ENCODE peak calls at places on chromosome 2, in ten cellular contexts. One of them, this sample, is unnamed.

GRCh38 chr2:148096012-148096411 is 75.1 kb downstream of the MBD5 start:
- DNase-seq in thoracic aorta: no peak
- DNase-seq in heart right ventricle: no peak
- DNase-seq in WERI-Rb-1: no peak
- DNase-seq in cardiac fibroblast: peak
- DNase-seq in HFF-Myc: no peak
- DNase-seq in astrocyte of the spinal cord: peak
- DNase-seq in mucosa of descending colon: no peak
- DNase-seq in GM23338: no peak
- DNase-seq in stomach: no peak
- DNase-seq in this sample: no peak

GRCh38 chr2:197848602-197849001 is 44.2 kb downstream of the PLCL1 start:
- DNase-seq in thoracic aorta: no peak
- DNase-seq in heart right ventricle: no peak
- DNase-seq in WERI-Rb-1: no peak
- DNase-seq in cardiac fibroblast: no peak
- DNase-seq in HFF-Myc: no peak
- DNase-seq in astrocyte of the spinal cord: no peak
- DNase-seq in mucosa of descending colon: no peak
- DNase-seq in GM23338: no peak
- DNase-seq in stomach: no peak
- DNase-seq in this sample: no peak

GRCh38 chr2:218979846-218980738 is 4.9 kb downstream of the FEV start:
- DNase-seq in thoracic aorta: no peak
- DNase-seq in heart right ventricle: peak
- DNase-seq in WERI-Rb-1: peak
- DNase-seq in cardiac fibroblast: peak
- DNase-seq in HFF-Myc: peak
- DNase-seq in astrocyte of the spinal cord: peak
- DNase-seq in mucosa of descending colon: peak
- DNase-seq in GM23338: peak
- DNase-seq in stomach: peak
- DNase-seq in this sample: peak

GRCh38 chr2:113918229-113918628 is 28.3 kb downstream of the ACTR3 start:
- DNase-seq in thoracic aorta: no peak
- DNase-seq in heart right ventricle: no peak
- DNase-seq in WERI-Rb-1: no peak
- DNase-seq in cardiac fibroblast: no peak
- DNase-seq in HFF-Myc: no peak
- DNase-seq in astrocyte of the spinal cord: no peak
- DNase-seq in mucosa of descending colon: no peak
- DNase-seq in GM23338: no peak
- DNase-seq in stomach: no peak
- DNase-seq in this sample: no peak

GRCh38 chr2:125559186-125559585 is 1096.8 kb upstream of the GYPC start:
- DNase-seq in thoracic aorta: no peak
- DNase-seq in heart right ventricle: no peak
- DNase-seq in WERI-Rb-1: no peak
- DNase-seq in cardiac fibroblast: no peak
- DNase-seq in HFF-Myc: no peak
- DNase-seq in astrocyte of the spinal cord: no peak
- DNase-seq in mucosa of descending colon: no peak
- DNase-seq in GM23338: no peak
- DNase-seq in stomach: no peak
- DNase-seq in this sample: no peak

GRCh38 chr2:178101321-178102079 is 10.7 kb upstream of the RBM45 start:
- DNase-seq in thoracic aorta: no peak
- DNase-seq in heart right ventricle: no peak
- DNase-seq in WERI-Rb-1: no peak
- DNase-seq in cardiac fibroblast: peak
- DNase-seq in HFF-Myc: no peak
- DNase-seq in astrocyte of the spinal cord: no peak
- DNase-seq in mucosa of descending colon: no peak
- DNase-seq in GM23338: no peak
- DNase-seq in stomach: no peak
- DNase-seq in this sample: peak

GRCh38 chr2:105085525-105085924 is 47.7 kb downstream of the MRPS9 start:
- DNase-seq in thoracic aorta: no peak
- DNase-seq in heart right ventricle: no peak
- DNase-seq in WERI-Rb-1: no peak
- DNase-seq in cardiac fibroblast: no peak
- DNase-seq in HFF-Myc: no peak
- DNase-seq in astrocyte of the spinal cord: no peak
- DNase-seq in mucosa of descending colon: no peak
- DNase-seq in GM23338: no peak
- DNase-seq in stomach: no peak
- DNase-seq in this sample: no peak

GRCh38 chr2:10844083-10844482 is 31.5 kb upstream of the PDIA6 start:
- DNase-seq in thoracic aorta: no peak
- DNase-seq in heart right ventricle: peak
- DNase-seq in WERI-Rb-1: no peak
- DNase-seq in cardiac fibroblast: peak
- DNase-seq in HFF-Myc: no peak
- DNase-seq in astrocyte of the spinal cord: peak
- DNase-seq in mucosa of descending colon: peak
- DNase-seq in GM23338: peak
- DNase-seq in stomach: peak
- DNase-seq in this sample: peak

DNA sequence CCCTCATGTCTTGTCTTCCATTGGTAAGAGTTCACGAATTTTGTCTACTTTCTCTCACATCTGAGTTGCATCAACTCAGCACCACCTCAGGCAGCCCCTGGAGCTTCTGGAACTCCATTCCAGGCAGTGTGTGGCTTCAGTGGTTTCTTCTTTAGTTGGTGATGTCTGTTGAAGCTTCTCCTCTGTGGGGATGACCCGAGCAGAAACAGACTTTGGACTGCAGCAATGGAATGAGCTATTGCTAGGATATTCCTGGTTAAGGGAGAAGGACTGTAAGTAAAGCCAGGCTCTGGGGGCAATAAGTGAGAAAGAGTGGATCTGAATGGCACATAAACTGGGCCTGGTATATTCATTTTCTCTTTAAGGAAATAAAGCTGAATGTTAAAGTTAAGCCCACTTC is 32.3 kb upstream of the STAT4 start:
- DNase-seq in thoracic aorta: no peak
- DNase-seq in heart right ventricle: no peak
- DNase-seq in WERI-Rb-1: no peak
- DNase-seq in cardiac fibroblast: no peak
- DNase-seq in HFF-Myc: no peak
- DNase-seq in astrocyte of the spinal cord: no peak
- DNase-seq in mucosa of descending colon: no peak
- DNase-seq in GM23338: no peak
- DNase-seq in stomach: no peak
- DNase-seq in this sample: no peak
- H3K4me3 ChIP-seq in thoracic aorta: no peak
- H3K4me3 ChIP-seq in heart right ventricle: no peak
- H3K4me3 ChIP-seq in WERI-Rb-1: no peak
- H3K4me3 ChIP-seq in cardiac fibroblast: no peak
- H3K4me3 ChIP-seq in HFF-Myc: no peak
- H3K4me3 ChIP-seq in astrocyte of the spinal cord: no peak
- H3K4me3 ChIP-seq in mucosa of descending colon: no peak
- H3K4me3 ChIP-seq in GM23338: no peak
- H3K4me3 ChIP-seq in stomach: no peak
- H3K4me3 ChIP-seq in this sample: no peak

DNA sequence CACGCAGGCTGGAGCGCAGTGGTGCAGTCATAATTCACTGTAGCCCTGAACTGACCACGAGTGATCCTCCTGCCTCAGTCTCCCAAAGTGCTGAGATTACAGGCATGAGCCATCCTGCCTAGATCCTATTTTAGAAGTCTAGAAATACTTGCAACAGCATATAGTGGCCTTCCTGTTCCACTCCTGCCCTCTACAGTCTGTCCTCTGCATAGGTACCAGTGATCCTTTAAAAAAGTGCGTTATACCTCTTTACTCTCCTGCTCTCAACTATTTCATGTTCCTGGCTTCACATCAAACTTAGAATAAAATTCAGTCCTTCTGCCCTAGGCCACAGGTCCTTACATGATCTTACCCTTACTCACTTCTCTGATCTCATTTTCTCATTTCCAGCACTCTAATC is 6.0 kb downstream of the COMMD1 start:
- DNase-seq in thoracic aorta: no peak
- DNase-seq in heart right ventricle: no peak
- DNase-seq in WERI-Rb-1: peak
- DNase-seq in cardiac fibroblast: no peak
- DNase-seq in HFF-Myc: no peak
- DNase-seq in astrocyte of the spinal cord: no peak
- DNase-seq in mucosa of descending colon: no peak
- DNase-seq in GM23338: peak
- DNase-seq in stomach: no peak
- DNase-seq in this sample: no peak
- TF ChIP-seq CTCF in thoracic aorta: no peak
- TF ChIP-seq CTCF in heart right ventricle: peak
- TF ChIP-seq CTCF in WERI-Rb-1: peak
- TF ChIP-seq CTCF in cardiac fibroblast: peak
- TF ChIP-seq CTCF in HFF-Myc: no peak
- TF ChIP-seq CTCF in astrocyte of the spinal cord: no peak
- TF ChIP-seq CTCF in mucosa of descending colon: no peak
- TF ChIP-seq CTCF in GM23338: peak
- TF ChIP-seq CTCF in stomach: no peak
- TF ChIP-seq CTCF in this sample: peak

GRCh38 chr2:42493468-42493884 is 306 bp downstream of the KCNG3 start:
- DNase-seq in thoracic aorta: no peak
- DNase-seq in heart right ventricle: no peak
- DNase-seq in WERI-Rb-1: no peak
- DNase-seq in cardiac fibroblast: no peak
- DNase-seq in HFF-Myc: no peak
- DNase-seq in astrocyte of the spinal cord: no peak
- DNase-seq in mucosa of descending colon: no peak
- DNase-seq in GM23338: no peak
- DNase-seq in stomach: no peak
- DNase-seq in this sample: no peak

GRCh38 chr2:42495234-42495581 is 1.4 kb upstream of the KCNG3 start:
- DNase-seq in thoracic aorta: no peak
- DNase-seq in heart right ventricle: no peak
- DNase-seq in WERI-Rb-1: no peak
- DNase-seq in cardiac fibroblast: no peak
- DNase-seq in HFF-Myc: no peak
- DNase-seq in astrocyte of the spinal cord: no peak
- DNase-seq in mucosa of descending colon: no peak
- DNase-seq in GM23338: no peak
- DNase-seq in stomach: no peak
- DNase-seq in this sample: no peak

GRCh38 chr2:42493885-42494433 is at the start of gene KCNG3:
- DNase-seq in thoracic aorta: no peak
- DNase-seq in heart right ventricle: peak
- DNase-seq in WERI-Rb-1: peak
- DNase-seq in cardiac fibroblast: peak
- DNase-seq in HFF-Myc: no peak
- DNase-seq in astrocyte of the spinal cord: peak
- DNase-seq in mucosa of descending colon: peak
- DNase-seq in GM23338: peak
- DNase-seq in stomach: peak
- DNase-seq in this sample: no peak

GRCh38 chr2:42494434-42495233 is 852 bp upstream of the KCNG3 start:
- DNase-seq in thoracic aorta: no peak
- DNase-seq in heart right ventricle: peak
- DNase-seq in WERI-Rb-1: peak
- DNase-seq in cardiac fibroblast: peak
- DNase-seq in HFF-Myc: peak
- DNase-seq in astrocyte of the spinal cord: peak
- DNase-seq in mucosa of descending colon: peak
- DNase-seq in GM23338: peak
- DNase-seq in stomach: peak
- DNase-seq in this sample: peak

DNA sequence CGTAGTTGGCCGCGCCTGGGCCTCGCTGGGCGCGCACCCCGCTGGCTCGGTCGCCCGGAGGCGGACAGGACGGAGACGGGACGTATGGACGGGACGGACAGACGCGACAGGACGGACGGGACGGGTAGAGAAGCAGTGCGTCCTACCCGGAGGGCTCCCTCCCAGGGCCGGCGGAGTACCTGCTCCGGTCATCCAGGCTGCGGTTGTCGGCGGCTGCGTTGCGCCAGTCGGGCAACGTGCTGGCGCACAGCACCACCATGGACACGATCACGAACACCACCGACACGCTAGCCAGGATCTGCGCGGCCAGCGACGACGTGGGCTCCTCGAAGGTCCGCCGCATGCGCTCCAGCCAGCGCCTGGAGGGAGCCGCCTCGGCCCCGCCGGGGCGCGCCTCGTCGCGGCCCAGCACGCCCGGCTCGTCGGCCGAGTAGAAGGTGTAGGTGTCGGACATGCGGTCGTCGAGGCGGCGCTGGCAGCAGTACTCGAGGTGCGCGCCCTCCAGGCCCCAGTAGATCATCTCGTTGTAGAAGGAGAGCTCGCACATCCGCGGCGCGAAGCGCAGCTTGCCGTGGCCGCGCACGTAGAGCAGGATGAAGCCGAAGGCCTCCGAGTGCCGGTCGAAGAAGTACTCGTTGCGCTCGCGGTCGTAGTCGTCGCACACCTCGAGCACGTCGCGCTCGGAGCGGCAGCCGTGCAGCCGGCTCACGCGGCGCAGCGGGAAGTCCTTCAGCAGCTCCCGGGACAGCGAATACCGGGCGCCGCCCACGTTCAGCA is 903 bp downstream of the KCNG3 start:
- DNase-seq in thoracic aorta: no peak
- DNase-seq in heart right ventricle: no peak
- DNase-seq in WERI-Rb-1: peak
- DNase-seq in cardiac fibroblast: no peak
- DNase-seq in HFF-Myc: no peak
- DNase-seq in astrocyte of the spinal cord: no peak
- DNase-seq in mucosa of descending colon: peak
- DNase-seq in GM23338: peak
- DNase-seq in stomach: no peak
- DNase-seq in this sample: no peak
- H3K4me3 ChIP-seq in thoracic aorta: peak
- H3K4me3 ChIP-seq in heart right ventricle: peak
- H3K4me3 ChIP-seq in WERI-Rb-1: peak
- H3K4me3 ChIP-seq in cardiac fibroblast: no peak
- H3K4me3 ChIP-seq in HFF-Myc: no peak
- H3K4me3 ChIP-seq in astrocyte of the spinal cord: no peak
- H3K4me3 ChIP-seq in mucosa of descending colon: peak
- H3K4me3 ChIP-seq in GM23338: peak
- H3K4me3 ChIP-seq in stomach: peak
- H3K4me3 ChIP-seq in this sample: peak

GRCh38 chr2:31137211-31138036 is 816 bp downstream of the GALNT14 start:
- DNase-seq in thoracic aorta: no peak
- DNase-seq in heart right ventricle: no peak
- DNase-seq in WERI-Rb-1: peak
- DNase-seq in cardiac fibroblast: no peak
- DNase-seq in HFF-Myc: no peak
- DNase-seq in astrocyte of the spinal cord: peak
- DNase-seq in mucosa of descending colon: no peak
- DNase-seq in GM23338: peak
- DNase-seq in stomach: no peak
- DNase-seq in this sample: no peak

GRCh38 chr2:31136732-31137131 is 1.5 kb downstream of the GALNT14 start:
- DNase-seq in thoracic aorta: no peak
- DNase-seq in heart right ventricle: no peak
- DNase-seq in WERI-Rb-1: no peak
- DNase-seq in cardiac fibroblast: no peak
- DNase-seq in HFF-Myc: no peak
- DNase-seq in astrocyte of the spinal cord: no peak
- DNase-seq in mucosa of descending colon: no peak
- DNase-seq in GM23338: no peak
- DNase-seq in stomach: no peak
- DNase-seq in this sample: no peak

GRCh38 chr2:31136000-31136399 is 2.2 kb downstream of the GALNT14 start:
- DNase-seq in thoracic aorta: no peak
- DNase-seq in heart right ventricle: no peak
- DNase-seq in WERI-Rb-1: no peak
- DNase-seq in cardiac fibroblast: no peak
- DNase-seq in HFF-Myc: no peak
- DNase-seq in astrocyte of the spinal cord: no peak
- DNase-seq in mucosa of descending colon: no peak
- DNase-seq in GM23338: no peak
- DNase-seq in stomach: no peak
- DNase-seq in this sample: no peak

GRCh38 chr2:31140151-31140550 is 1.9 kb upstream of the GALNT14 start:
- DNase-seq in thoracic aorta: no peak
- DNase-seq in heart right ventricle: no peak
- DNase-seq in WERI-Rb-1: peak
- DNase-seq in cardiac fibroblast: no peak
- DNase-seq in HFF-Myc: no peak
- DNase-seq in astrocyte of the spinal cord: no peak
- DNase-seq in mucosa of descending colon: no peak
- DNase-seq in GM23338: no peak
- DNase-seq in stomach: no peak
- DNase-seq in this sample: no peak

DNA sequence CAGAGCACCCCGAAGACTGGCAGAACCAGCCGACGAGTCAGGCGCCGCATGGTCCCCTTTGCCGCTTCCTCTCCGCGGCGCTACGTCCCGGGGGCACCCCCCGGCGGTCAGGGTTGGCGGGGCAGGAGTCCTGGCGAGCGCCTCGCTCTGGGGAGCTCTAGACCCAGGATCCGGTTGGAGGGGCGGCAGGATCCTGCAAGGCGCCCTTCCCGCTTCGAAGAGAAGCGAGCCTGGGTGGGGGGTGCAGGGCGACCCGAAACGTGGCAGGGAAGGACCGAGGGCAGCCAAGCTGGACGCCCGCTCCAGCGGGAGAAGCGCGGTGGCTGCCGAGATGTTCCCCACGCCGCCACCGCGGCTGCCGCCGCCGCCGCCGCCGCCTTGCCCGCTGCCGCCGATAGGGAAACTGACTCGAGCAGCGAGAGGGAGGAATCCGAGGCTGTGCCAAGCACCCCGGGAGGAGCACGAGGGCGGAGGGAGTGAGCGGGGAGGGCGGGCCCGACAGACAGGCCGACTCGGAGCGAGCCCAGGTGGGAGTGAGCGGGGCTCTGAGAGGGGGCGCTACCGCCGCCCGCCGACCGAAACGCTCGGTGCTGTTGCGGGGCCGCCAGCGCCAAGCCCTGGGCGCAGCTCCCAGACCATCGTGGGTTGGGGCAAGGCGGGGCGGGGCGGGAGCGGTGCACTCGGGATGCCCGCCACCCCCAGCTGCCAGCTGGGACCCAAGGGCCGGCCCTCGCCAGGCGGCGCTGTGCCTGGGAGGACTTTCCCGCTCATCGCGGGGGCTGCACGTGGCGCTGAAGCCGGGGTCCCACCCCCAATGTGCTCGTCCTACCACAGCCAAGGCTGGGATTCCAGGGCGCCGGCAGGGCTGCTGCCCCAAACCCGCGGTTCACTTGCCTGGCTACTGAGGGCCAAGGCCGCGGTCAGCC is at the start of gene GALNT14:
- DNase-seq in thoracic aorta: no peak
- DNase-seq in heart right ventricle: peak
- DNase-seq in WERI-Rb-1: peak
- DNase-seq in cardiac fibroblast: peak
- DNase-seq in HFF-Myc: no peak
- DNase-seq in astrocyte of the spinal cord: peak
- DNase-seq in mucosa of descending colon: peak
- DNase-seq in GM23338: peak
- DNase-seq in stomach: peak
- DNase-seq in this sample: no peak
- TF ChIP-seq CTCF in thoracic aorta: peak
- TF ChIP-seq CTCF in heart right ventricle: peak
- TF ChIP-seq CTCF in WERI-Rb-1: peak
- TF ChIP-seq CTCF in cardiac fibroblast: peak
- TF ChIP-seq CTCF in HFF-Myc: peak
- TF ChIP-seq CTCF in astrocyte of the spinal cord: peak
- TF ChIP-seq CTCF in mucosa of descending colon: no peak
- TF ChIP-seq CTCF in GM23338: peak
- TF ChIP-seq CTCF in stomach: no peak
- TF ChIP-seq CTCF in this sample: peak

This sample was measured in epithelial cell of proximal tubule.